ENCODE peak calls at places on chromosomes 3 and 15, in ten cellular contexts. One of them, this sample, is unnamed.

GRCh38 chr3:7672124-7672523 is 811.2 kb downstream of the GRM7 start:
- DNase-seq in AG04449: no peak
- DNase-seq in NB4: no peak
- DNase-seq in mesothelial cell of epicardium: no peak
- DNase-seq in gastrocnemius medialis: no peak
- DNase-seq in MCF 10A: no peak
- DNase-seq in BE2C: no peak
- DNase-seq in cardiac muscle cell: peak; percentile 19
- DNase-seq in PC-9: no peak
- DNase-seq in lower lobe of right lung: no peak
- DNase-seq in this sample: no peak

GRCh38 chr15:66006986-66007385 is 137.7 kb downstream of the RAB11A start:
- DNase-seq in gastrocnemius medialis: no peak
- DNase-seq in MCF 10A: peak; percentile 92
- DNase-seq in lower lobe of right lung: no peak
- DNase-seq in AG04449: no peak
- DNase-seq in PC-9: peak; percentile 63
- DNase-seq in cardiac muscle cell: peak; percentile 40
- DNase-seq in BE2C: no peak
- DNase-seq in mesothelial cell of epicardium: no peak
- DNase-seq in NB4: no peak
- DNase-seq in this sample: no peak

GRCh38 chr15:91517491-91518200 is 335.9 kb upstream of the SLCO3A1 start:
- DNase-seq in NB4: peak; percentile 41
- DNase-seq in gastrocnemius medialis: no peak
- DNase-seq in lower lobe of right lung: no peak
- DNase-seq in cardiac muscle cell: peak; percentile 54
- DNase-seq in mesothelial cell of epicardium: no peak
- DNase-seq in BE2C: no peak
- DNase-seq in AG04449: no peak
- DNase-seq in MCF 10A: peak; percentile 65
- DNase-seq in PC-9: no peak
- DNase-seq in this sample: no peak

GRCh38 chr3:6018456-6018855 is 830.9 kb downstream of the EDEM1 start:
- DNase-seq in gastrocnemius medialis: no peak
- DNase-seq in mesothelial cell of epicardium: no peak
- DNase-seq in PC-9: no peak
- DNase-seq in cardiac muscle cell: no peak
- DNase-seq in MCF 10A: no peak
- DNase-seq in BE2C: no peak
- DNase-seq in NB4: no peak
- DNase-seq in AG04449: no peak
- DNase-seq in lower lobe of right lung: no peak
- DNase-seq in this sample: no peak

GRCh38 chr3:8574040-8574669 is 70.4 kb downstream of the SSUH2 start:
- DNase-seq in MCF 10A: no peak
- DNase-seq in PC-9: no peak
- DNase-seq in gastrocnemius medialis: no peak
- DNase-seq in AG04449: no peak
- DNase-seq in NB4: no peak
- DNase-seq in mesothelial cell of epicardium: no peak
- DNase-seq in lower lobe of right lung: no peak
- DNase-seq in BE2C: no peak
- DNase-seq in cardiac muscle cell: no peak
- DNase-seq in this sample: no peak

GRCh38 chr15:77831989-77832388 is 199.3 kb upstream of the LINGO1 start:
- DNase-seq in mesothelial cell of epicardium: no peak
- DNase-seq in cardiac muscle cell: peak; percentile 6
- DNase-seq in gastrocnemius medialis: no peak
- DNase-seq in PC-9: no peak
- DNase-seq in NB4: no peak
- DNase-seq in BE2C: no peak
- DNase-seq in lower lobe of right lung: peak; percentile 6
- DNase-seq in MCF 10A: no peak
- DNase-seq in AG04449: no peak
- DNase-seq in this sample: no peak

GRCh38 chr3:130517541-130517940 is 564 bp downstream of the COL6A6 start:
- DNase-seq in PC-9: no peak
- DNase-seq in NB4: no peak
- DNase-seq in MCF 10A: no peak
- DNase-seq in cardiac muscle cell: peak; percentile 8
- DNase-seq in gastrocnemius medialis: no peak
- DNase-seq in BE2C: no peak
- DNase-seq in lower lobe of right lung: no peak
- DNase-seq in AG04449: no peak
- DNase-seq in mesothelial cell of epicardium: no peak
- DNase-seq in this sample: no peak

GRCh38 chr3:150843241-150843640 is 62.0 kb downstream of the MINDY4B start:
- DNase-seq in lower lobe of right lung: no peak
- DNase-seq in AG04449: no peak
- DNase-seq in gastrocnemius medialis: no peak
- DNase-seq in BE2C: no peak
- DNase-seq in NB4: no peak
- DNase-seq in PC-9: peak; percentile 51
- DNase-seq in mesothelial cell of epicardium: no peak
- DNase-seq in cardiac muscle cell: no peak
- DNase-seq in MCF 10A: no peak
- DNase-seq in this sample: no peak

GRCh38 chr3:170233532-170233931 is 11.3 kb downstream of the PRKCI start:
- DNase-seq in BE2C: no peak
- DNase-seq in AG04449: peak; percentile 69
- DNase-seq in mesothelial cell of epicardium: no peak
- DNase-seq in MCF 10A: peak; percentile 54
- DNase-seq in PC-9: peak; percentile 91
- DNase-seq in cardiac muscle cell: peak; percentile 84
- DNase-seq in gastrocnemius medialis: no peak
- DNase-seq in lower lobe of right lung: peak; percentile 59
- DNase-seq in NB4: peak; percentile 24
- DNase-seq in this sample: no peak

GRCh38 chr3:194315965-194316361 is 35.2 kb downstream of the CPN2 start:
- DNase-seq in cardiac muscle cell: peak; percentile 56
- DNase-seq in MCF 10A: peak; percentile 74
- DNase-seq in BE2C: no peak
- DNase-seq in NB4: no peak
- DNase-seq in mesothelial cell of epicardium: no peak
- DNase-seq in lower lobe of right lung: no peak
- DNase-seq in AG04449: no peak
- DNase-seq in PC-9: no peak
- DNase-seq in gastrocnemius medialis: no peak
- DNase-seq in this sample: no peak

DNA sequence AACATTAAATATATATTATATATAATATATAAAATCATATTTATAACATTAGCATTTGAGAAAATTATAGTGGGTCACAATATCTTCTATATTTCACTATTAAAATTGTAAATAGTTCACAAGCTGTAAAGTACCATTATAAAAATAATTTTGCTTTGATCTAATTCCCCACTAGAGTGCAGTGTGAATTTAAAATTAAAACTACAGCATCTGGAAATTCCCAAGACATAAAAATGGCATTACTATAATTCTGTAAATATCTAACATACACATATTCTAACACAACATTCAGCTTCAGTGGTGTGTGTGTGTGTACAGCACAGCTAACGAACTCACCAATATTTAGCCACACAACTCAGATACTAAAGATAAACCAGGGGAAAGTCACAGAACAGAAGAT is 424.9 kb upstream of the ZNF385D start:
- DNase-seq in AG04449: no peak
- DNase-seq in PC-9: no peak
- DNase-seq in mesothelial cell of epicardium: no peak
- DNase-seq in BE2C: no peak
- DNase-seq in lower lobe of right lung: no peak
- DNase-seq in cardiac muscle cell: peak; percentile 12
- DNase-seq in MCF 10A: peak; percentile 7
- DNase-seq in gastrocnemius medialis: no peak
- DNase-seq in NB4: no peak
- DNase-seq in this sample: no peak
- TF ChIP-seq CTCF in AG04449: no peak
- TF ChIP-seq CTCF in PC-9: peak; percentile 49
- TF ChIP-seq CTCF in mesothelial cell of epicardium: no peak
- TF ChIP-seq CTCF in BE2C: no peak
- TF ChIP-seq CTCF in lower lobe of right lung: no peak
- TF ChIP-seq CTCF in cardiac muscle cell: peak; percentile 20
- TF ChIP-seq CTCF in MCF 10A: peak; percentile 33
- TF ChIP-seq CTCF in gastrocnemius medialis: no peak
- TF ChIP-seq CTCF in NB4: no peak
- TF ChIP-seq CTCF in this sample: peak; percentile 39

GRCh38 chr3:69718832-69719231 is 20.4 kb upstream of the MITF start:
- DNase-seq in PC-9: no peak
- DNase-seq in AG04449: no peak
- DNase-seq in lower lobe of right lung: no peak
- DNase-seq in BE2C: no peak
- DNase-seq in cardiac muscle cell: no peak
- DNase-seq in mesothelial cell of epicardium: no peak
- DNase-seq in NB4: no peak
- DNase-seq in MCF 10A: no peak
- DNase-seq in gastrocnemius medialis: no peak
- DNase-seq in this sample: no peak
- TF ChIP-seq CTCF in PC-9: no peak
- TF ChIP-seq CTCF in AG04449: no peak
- TF ChIP-seq CTCF in lower lobe of right lung: no peak
- TF ChIP-seq CTCF in BE2C: peak; percentile 16
- TF ChIP-seq CTCF in cardiac muscle cell: no peak
- TF ChIP-seq CTCF in mesothelial cell of epicardium: no peak
- TF ChIP-seq CTCF in NB4: no peak
- TF ChIP-seq CTCF in MCF 10A: no peak
- TF ChIP-seq CTCF in gastrocnemius medialis: no peak
- TF ChIP-seq CTCF in this sample: no peak

DNA sequence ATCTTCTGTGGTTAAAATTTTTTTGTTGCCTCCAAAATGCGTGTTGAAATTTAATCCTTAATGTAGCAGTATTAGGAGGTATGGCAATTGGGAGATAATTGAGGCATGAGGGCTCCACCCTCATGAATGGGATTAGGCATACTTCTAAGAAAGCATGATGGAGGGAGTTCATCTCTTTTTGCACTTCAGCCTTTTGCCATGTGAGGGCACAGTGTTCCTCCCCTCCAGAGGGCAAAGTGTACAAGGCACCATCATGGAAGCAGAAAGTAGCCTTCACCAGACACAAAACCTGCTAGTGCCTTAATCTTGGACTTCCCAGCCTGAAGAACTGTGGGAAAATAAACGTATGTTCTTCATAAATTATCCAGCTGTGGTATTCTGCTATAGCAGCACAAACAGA is 429.5 kb downstream of the ZIC1 start:
- DNase-seq in mesothelial cell of epicardium: no peak
- DNase-seq in NB4: peak; percentile 1
- DNase-seq in BE2C: peak; percentile 16
- DNase-seq in PC-9: no peak
- DNase-seq in MCF 10A: peak; percentile 27
- DNase-seq in cardiac muscle cell: peak; percentile 44
- DNase-seq in lower lobe of right lung: no peak
- DNase-seq in gastrocnemius medialis: no peak
- DNase-seq in AG04449: no peak
- DNase-seq in this sample: no peak
- TF ChIP-seq CTCF in mesothelial cell of epicardium: no peak
- TF ChIP-seq CTCF in NB4: no peak
- TF ChIP-seq CTCF in BE2C: peak; percentile 46
- TF ChIP-seq CTCF in PC-9: no peak
- TF ChIP-seq CTCF in MCF 10A: peak; percentile 13
- TF ChIP-seq CTCF in cardiac muscle cell: peak; percentile 44
- TF ChIP-seq CTCF in lower lobe of right lung: no peak
- TF ChIP-seq CTCF in gastrocnemius medialis: no peak
- TF ChIP-seq CTCF in AG04449: peak; percentile 32
- TF ChIP-seq CTCF in this sample: peak; percentile 26

DNA sequence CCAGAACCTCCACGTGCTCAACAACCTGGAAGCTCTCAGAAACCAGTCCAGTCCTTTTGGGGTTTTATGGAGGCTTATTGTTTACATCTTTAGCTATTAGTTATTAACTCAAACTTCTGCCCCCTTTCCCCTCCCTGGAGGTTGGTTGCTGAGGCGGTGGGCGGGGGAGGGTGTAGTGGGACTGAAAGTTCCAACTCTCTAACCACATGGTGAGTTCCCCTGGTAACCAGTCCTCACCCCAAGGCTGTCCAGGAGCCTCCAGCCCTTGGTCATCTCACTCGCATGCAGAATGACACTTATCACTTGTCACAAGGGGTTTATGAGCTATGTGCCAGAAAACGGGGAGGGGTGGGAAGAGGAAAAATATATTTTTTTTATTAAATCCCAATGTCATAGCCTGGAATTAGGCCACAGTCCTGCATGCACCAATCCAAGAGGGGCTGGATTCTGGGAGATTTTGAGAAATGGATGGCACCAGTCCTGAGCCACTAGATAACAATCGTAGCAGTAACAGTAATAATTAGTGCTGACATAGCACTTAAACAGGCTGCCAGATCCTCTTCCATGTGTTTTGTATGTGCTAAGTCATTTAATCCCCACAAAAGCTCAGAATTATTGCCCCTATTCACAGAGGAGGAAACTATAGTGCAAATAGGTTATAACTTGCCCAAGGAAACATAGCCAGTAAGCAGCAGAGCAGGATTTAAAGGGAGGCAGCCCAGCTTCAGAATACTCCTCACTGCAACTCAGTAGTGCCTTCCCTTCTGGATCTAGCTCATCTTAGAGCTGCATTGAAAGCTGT is 85.7 kb downstream of the CRYGS start:
- DNase-seq in lower lobe of right lung: no peak
- DNase-seq in PC-9: no peak
- DNase-seq in cardiac muscle cell: no peak
- DNase-seq in gastrocnemius medialis: no peak
- DNase-seq in MCF 10A: no peak
- DNase-seq in NB4: peak; percentile 34
- DNase-seq in BE2C: no peak
- DNase-seq in mesothelial cell of epicardium: no peak
- DNase-seq in AG04449: no peak
- DNase-seq in this sample: no peak
- TF ChIP-seq CTCF in lower lobe of right lung: no peak
- TF ChIP-seq CTCF in PC-9: no peak
- TF ChIP-seq CTCF in cardiac muscle cell: no peak
- TF ChIP-seq CTCF in gastrocnemius medialis: no peak
- TF ChIP-seq CTCF in MCF 10A: no peak
- TF ChIP-seq CTCF in NB4: no peak
- TF ChIP-seq CTCF in BE2C: no peak
- TF ChIP-seq CTCF in mesothelial cell of epicardium: no peak
- TF ChIP-seq CTCF in AG04449: no peak
- TF ChIP-seq CTCF in this sample: no peak

DNA sequence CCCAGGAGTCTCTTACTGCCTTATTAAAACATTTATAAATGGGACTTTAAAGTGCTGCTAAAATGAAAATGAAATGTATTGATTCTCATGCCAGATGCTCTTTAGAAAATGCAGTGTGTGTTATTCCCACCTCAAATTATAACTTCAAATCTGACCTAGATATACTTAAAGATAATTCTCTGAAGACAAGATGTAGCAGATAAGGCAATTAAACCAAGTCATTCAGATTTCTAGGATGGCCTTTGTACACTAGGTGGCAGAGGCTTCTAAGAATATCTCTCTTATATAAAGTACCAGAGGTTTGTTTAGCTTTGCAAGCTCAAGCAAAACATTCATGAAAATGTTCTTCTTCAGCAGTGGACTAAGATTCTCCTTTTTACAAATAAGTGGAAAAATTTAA is 26.9 kb upstream of the GOLGA8B start:
- DNase-seq in PC-9: no peak
- DNase-seq in AG04449: no peak
- DNase-seq in BE2C: no peak
- DNase-seq in mesothelial cell of epicardium: no peak
- DNase-seq in lower lobe of right lung: no peak
- DNase-seq in MCF 10A: peak; percentile 25
- DNase-seq in gastrocnemius medialis: no peak
- DNase-seq in cardiac muscle cell: no peak
- DNase-seq in NB4: peak; percentile 33
- DNase-seq in this sample: no peak
- TF ChIP-seq CTCF in PC-9: peak; percentile 50
- TF ChIP-seq CTCF in AG04449: peak; percentile 5
- TF ChIP-seq CTCF in BE2C: peak; percentile 36
- TF ChIP-seq CTCF in mesothelial cell of epicardium: no peak
- TF ChIP-seq CTCF in lower lobe of right lung: peak; percentile 20
- TF ChIP-seq CTCF in MCF 10A: peak; percentile 23
- TF ChIP-seq CTCF in gastrocnemius medialis: no peak
- TF ChIP-seq CTCF in cardiac muscle cell: peak; percentile 12
- TF ChIP-seq CTCF in NB4: peak; percentile 19
- TF ChIP-seq CTCF in this sample: peak; percentile 47